ENCODE peak calls at places on chromosomes 7 and 10, in nine cellular contexts. One of them, this sample, is unnamed.

GRCh38 chr7:77254429-77254828 is 54.8 kb upstream of the FGL2 start:
- DNase-seq in choroid plexus epithelial cell: no peak
- DNase-seq in fibroblast of mammary gland: no peak
- DNase-seq in SK-N-SH: no peak
- DNase-seq in tibial nerve: no peak
- DNase-seq in left ventricle myocardium inferior: no peak
- DNase-seq in A549: no peak
- DNase-seq in CD8-positive, alpha-beta T cell: no peak
- DNase-seq in cardiac fibroblast: no peak
- DNase-seq in this sample: no peak

GRCh38 chr10:53052765-53053164 is 280.2 kb upstream of the MBL2 start:
- DNase-seq in choroid plexus epithelial cell: no peak
- DNase-seq in fibroblast of mammary gland: no peak
- DNase-seq in SK-N-SH: no peak
- DNase-seq in tibial nerve: no peak
- DNase-seq in left ventricle myocardium inferior: no peak
- DNase-seq in A549: no peak
- DNase-seq in CD8-positive, alpha-beta T cell: no peak
- DNase-seq in cardiac fibroblast: no peak
- DNase-seq in this sample: no peak

GRCh38 chr7:104160375-104160774 is 47.4 kb downstream of the ORC5 start:
- DNase-seq in choroid plexus epithelial cell: peak; percentile 41
- DNase-seq in fibroblast of mammary gland: peak; percentile 41
- DNase-seq in SK-N-SH: peak; percentile 17
- DNase-seq in tibial nerve: no peak
- DNase-seq in left ventricle myocardium inferior: no peak
- DNase-seq in A549: no peak
- DNase-seq in CD8-positive, alpha-beta T cell: no peak
- DNase-seq in cardiac fibroblast: peak; percentile 47
- DNase-seq in this sample: peak; percentile 33

GRCh38 chr7:106795171-106795876 is 69.8 kb upstream of the PIK3CG start:
- DNase-seq in choroid plexus epithelial cell: no peak
- DNase-seq in fibroblast of mammary gland: no peak
- DNase-seq in SK-N-SH: no peak
- DNase-seq in tibial nerve: no peak
- DNase-seq in left ventricle myocardium inferior: no peak
- DNase-seq in A549: no peak
- DNase-seq in CD8-positive, alpha-beta T cell: no peak
- DNase-seq in cardiac fibroblast: no peak
- DNase-seq in this sample: no peak

GRCh38 chr10:130567436-130567835 is 431.2 kb downstream of the GLRX3 start:
- DNase-seq in choroid plexus epithelial cell: no peak
- DNase-seq in fibroblast of mammary gland: no peak
- DNase-seq in SK-N-SH: no peak
- DNase-seq in tibial nerve: no peak
- DNase-seq in left ventricle myocardium inferior: no peak
- DNase-seq in A549: no peak
- DNase-seq in CD8-positive, alpha-beta T cell: no peak
- DNase-seq in cardiac fibroblast: no peak
- DNase-seq in this sample: no peak

GRCh38 chr10:119449760-119450461 is 92.6 kb downstream of the RGS10 start:
- DNase-seq in choroid plexus epithelial cell: peak; percentile 95
- DNase-seq in fibroblast of mammary gland: peak; percentile 95
- DNase-seq in SK-N-SH: no peak
- DNase-seq in tibial nerve: no peak
- DNase-seq in left ventricle myocardium inferior: no peak
- DNase-seq in A549: no peak
- DNase-seq in CD8-positive, alpha-beta T cell: no peak
- DNase-seq in cardiac fibroblast: peak; percentile 95
- DNase-seq in this sample: peak; percentile 98

GRCh38 chr7:28411876-28412662 is at the start of gene CREB5:
- DNase-seq in choroid plexus epithelial cell: peak; percentile 50
- DNase-seq in fibroblast of mammary gland: peak; percentile 39
- DNase-seq in SK-N-SH: no peak
- DNase-seq in tibial nerve: no peak
- DNase-seq in left ventricle myocardium inferior: no peak
- DNase-seq in A549: no peak
- DNase-seq in CD8-positive, alpha-beta T cell: no peak
- DNase-seq in cardiac fibroblast: no peak
- DNase-seq in this sample: no peak

GRCh38 chr10:80199828-80200227 is 5.5 kb downstream of the ANXA11 start:
- DNase-seq in choroid plexus epithelial cell: peak; percentile 91
- DNase-seq in fibroblast of mammary gland: peak; percentile 88
- DNase-seq in SK-N-SH: no peak
- DNase-seq in tibial nerve: peak; percentile 66
- DNase-seq in left ventricle myocardium inferior: no peak
- DNase-seq in A549: no peak
- DNase-seq in CD8-positive, alpha-beta T cell: no peak
- DNase-seq in cardiac fibroblast: peak; percentile 97
- DNase-seq in this sample: peak; percentile 91

GRCh38 chr7:20075992-20076813 is 141.0 kb downstream of the MACC1 start:
- DNase-seq in choroid plexus epithelial cell: no peak
- DNase-seq in fibroblast of mammary gland: peak; percentile 17
- DNase-seq in SK-N-SH: no peak
- DNase-seq in tibial nerve: no peak
- DNase-seq in left ventricle myocardium inferior: no peak
- DNase-seq in A549: no peak
- DNase-seq in CD8-positive, alpha-beta T cell: no peak
- DNase-seq in cardiac fibroblast: peak; percentile 76
- DNase-seq in this sample: peak; percentile 81

GRCh38 chr10:3622427-3622826 is 162.6 kb downstream of the KLF6 start:
- DNase-seq in choroid plexus epithelial cell: no peak
- DNase-seq in fibroblast of mammary gland: no peak
- DNase-seq in SK-N-SH: no peak
- DNase-seq in tibial nerve: no peak
- DNase-seq in left ventricle myocardium inferior: no peak
- DNase-seq in A549: no peak
- DNase-seq in CD8-positive, alpha-beta T cell: no peak
- DNase-seq in cardiac fibroblast: no peak
- DNase-seq in this sample: no peak

GRCh38 chr10:107865691-107866090 is 701.2 kb upstream of the SORCS1 start:
- DNase-seq in choroid plexus epithelial cell: no peak
- DNase-seq in fibroblast of mammary gland: no peak
- DNase-seq in SK-N-SH: no peak
- DNase-seq in tibial nerve: no peak
- DNase-seq in left ventricle myocardium inferior: no peak
- DNase-seq in A549: no peak
- DNase-seq in CD8-positive, alpha-beta T cell: no peak
- DNase-seq in cardiac fibroblast: no peak
- DNase-seq in this sample: no peak
- TF ChIP-seq CTCF in choroid plexus epithelial cell: no peak
- TF ChIP-seq CTCF in fibroblast of mammary gland: no peak
- TF ChIP-seq CTCF in SK-N-SH: no peak
- TF ChIP-seq CTCF in tibial nerve: no peak
- TF ChIP-seq CTCF in left ventricle myocardium inferior: no peak
- TF ChIP-seq CTCF in A549: no peak
- TF ChIP-seq CTCF in CD8-positive, alpha-beta T cell: no peak
- TF ChIP-seq CTCF in cardiac fibroblast: no peak
- TF ChIP-seq CTCF in this sample: no peak

GRCh38 chr7:6288270-6288860 is 15.9 kb upstream of the CYTH3 start:
- DNase-seq in choroid plexus epithelial cell: no peak
- DNase-seq in fibroblast of mammary gland: no peak
- DNase-seq in SK-N-SH: no peak
- DNase-seq in tibial nerve: no peak
- DNase-seq in left ventricle myocardium inferior: no peak
- DNase-seq in A549: no peak
- DNase-seq in CD8-positive, alpha-beta T cell: no peak
- DNase-seq in cardiac fibroblast: no peak
- DNase-seq in this sample: no peak
- H3K4me3 ChIP-seq in choroid plexus epithelial cell: no peak overlapping the region
- H3K4me3 ChIP-seq in fibroblast of mammary gland: no peak overlapping the region
- H3K4me3 ChIP-seq in SK-N-SH: no peak overlapping the region
- H3K4me3 ChIP-seq in tibial nerve: no peak overlapping the region
- H3K4me3 ChIP-seq in left ventricle myocardium inferior: no peak overlapping the region
- H3K4me3 ChIP-seq in A549: no peak overlapping the region
- H3K4me3 ChIP-seq in CD8-positive, alpha-beta T cell: no peak overlapping the region
- H3K4me3 ChIP-seq in cardiac fibroblast: no peak overlapping the region
- H3K4me3 ChIP-seq in this sample: no peak overlapping the region

GRCh38 chr10:115417585-115418265 is 324.6 kb downstream of the ATRNL1 start:
- DNase-seq in choroid plexus epithelial cell: peak; percentile 82
- DNase-seq in fibroblast of mammary gland: peak; percentile 44
- DNase-seq in SK-N-SH: peak; percentile 22
- DNase-seq in tibial nerve: no peak
- DNase-seq in left ventricle myocardium inferior: no peak
- DNase-seq in A549: peak; percentile 10
- DNase-seq in CD8-positive, alpha-beta T cell: no peak
- DNase-seq in cardiac fibroblast: peak; percentile 58
- DNase-seq in this sample: peak; percentile 6
- TF ChIP-seq CTCF in choroid plexus epithelial cell: peak; percentile 96
- TF ChIP-seq CTCF in fibroblast of mammary gland: peak; percentile 54
- TF ChIP-seq CTCF in SK-N-SH: peak; percentile 73
- TF ChIP-seq CTCF in tibial nerve: no peak
- TF ChIP-seq CTCF in left ventricle myocardium inferior: no peak
- TF ChIP-seq CTCF in A549: peak; percentile 47
- TF ChIP-seq CTCF in CD8-positive, alpha-beta T cell: no peak
- TF ChIP-seq CTCF in cardiac fibroblast: peak; percentile 36
- TF ChIP-seq CTCF in this sample: peak; percentile 45

DNA sequence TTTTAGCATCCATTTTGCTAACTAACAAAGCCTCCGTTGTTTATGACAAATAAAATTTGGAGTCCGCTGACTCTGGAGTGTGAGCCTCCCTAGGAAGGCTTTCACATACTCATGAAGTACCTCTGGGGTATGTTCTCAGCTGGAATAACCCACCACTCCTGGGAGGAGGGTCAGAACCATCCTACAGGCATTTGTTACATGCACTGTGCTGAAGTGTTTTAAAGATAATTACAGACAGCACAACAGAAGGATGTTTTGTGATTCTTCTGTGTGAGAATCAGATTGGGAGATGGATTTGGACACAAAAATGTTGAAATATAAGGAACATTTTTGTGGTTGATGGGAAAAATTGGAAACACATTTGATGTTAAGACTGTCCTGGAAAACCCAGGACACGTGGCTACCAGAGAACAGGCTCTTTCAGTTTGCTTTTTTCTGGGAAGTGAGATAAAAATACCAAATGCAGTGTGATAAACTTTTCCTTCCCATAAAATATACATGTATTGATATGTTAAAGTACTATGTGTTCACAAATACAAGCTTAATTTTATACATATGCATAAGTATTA is 61.4 kb downstream of the BICC1 start:
- DNase-seq in choroid plexus epithelial cell: no peak
- DNase-seq in fibroblast of mammary gland: peak; percentile 85
- DNase-seq in SK-N-SH: no peak
- DNase-seq in tibial nerve: no peak
- DNase-seq in left ventricle myocardium inferior: no peak
- DNase-seq in A549: no peak
- DNase-seq in CD8-positive, alpha-beta T cell: no peak
- DNase-seq in cardiac fibroblast: peak; percentile 49
- DNase-seq in this sample: peak; percentile 88
- H3K4me3 ChIP-seq in choroid plexus epithelial cell: no peak overlapping the region
- H3K4me3 ChIP-seq in fibroblast of mammary gland: no peak overlapping the region
- H3K4me3 ChIP-seq in SK-N-SH: no peak overlapping the region
- H3K4me3 ChIP-seq in tibial nerve: no peak overlapping the region
- H3K4me3 ChIP-seq in left ventricle myocardium inferior: no peak overlapping the region
- H3K4me3 ChIP-seq in A549: no peak overlapping the region
- H3K4me3 ChIP-seq in CD8-positive, alpha-beta T cell: no peak overlapping the region
- H3K4me3 ChIP-seq in cardiac fibroblast: no peak overlapping the region
- H3K4me3 ChIP-seq in this sample: no peak overlapping the region

DNA sequence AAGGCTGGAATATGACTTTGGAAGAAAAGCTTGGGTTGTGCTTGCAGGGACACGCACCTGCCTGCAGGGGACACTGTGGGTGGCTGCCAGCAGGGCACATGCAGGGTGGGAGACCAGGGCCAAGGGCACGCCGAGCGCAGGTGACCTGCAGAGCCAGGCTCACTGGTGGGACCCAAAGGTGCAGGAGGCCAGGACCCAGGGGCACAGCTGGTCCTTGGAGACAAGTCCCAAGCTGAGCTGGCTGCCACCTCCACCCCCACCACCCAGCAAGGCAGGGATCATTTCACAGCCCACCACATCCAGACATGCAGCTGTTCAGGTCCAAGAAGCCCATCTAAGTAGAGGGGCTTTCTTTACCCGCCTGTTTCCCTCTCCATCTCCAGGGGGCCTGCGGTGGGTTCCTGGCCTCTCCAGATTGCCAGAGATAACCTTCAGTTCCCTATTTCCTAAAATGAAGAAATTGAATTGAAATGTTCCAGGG is 13.8 kb upstream of the CLIP2 start:
- DNase-seq in choroid plexus epithelial cell: no peak
- DNase-seq in fibroblast of mammary gland: no peak
- DNase-seq in SK-N-SH: peak; percentile 77
- DNase-seq in tibial nerve: no peak
- DNase-seq in left ventricle myocardium inferior: no peak
- DNase-seq in A549: no peak
- DNase-seq in CD8-positive, alpha-beta T cell: no peak
- DNase-seq in cardiac fibroblast: no peak
- DNase-seq in this sample: no peak
- TF ChIP-seq CTCF in choroid plexus epithelial cell: peak; percentile 71
- TF ChIP-seq CTCF in fibroblast of mammary gland: peak; percentile 53
- TF ChIP-seq CTCF in SK-N-SH: peak; percentile 72
- TF ChIP-seq CTCF in tibial nerve: no peak
- TF ChIP-seq CTCF in left ventricle myocardium inferior: peak; percentile 58
- TF ChIP-seq CTCF in A549: peak; percentile 51
- TF ChIP-seq CTCF in CD8-positive, alpha-beta T cell: peak; percentile 50
- TF ChIP-seq CTCF in cardiac fibroblast: peak; percentile 70
- TF ChIP-seq CTCF in this sample: peak; percentile 40

DNA sequence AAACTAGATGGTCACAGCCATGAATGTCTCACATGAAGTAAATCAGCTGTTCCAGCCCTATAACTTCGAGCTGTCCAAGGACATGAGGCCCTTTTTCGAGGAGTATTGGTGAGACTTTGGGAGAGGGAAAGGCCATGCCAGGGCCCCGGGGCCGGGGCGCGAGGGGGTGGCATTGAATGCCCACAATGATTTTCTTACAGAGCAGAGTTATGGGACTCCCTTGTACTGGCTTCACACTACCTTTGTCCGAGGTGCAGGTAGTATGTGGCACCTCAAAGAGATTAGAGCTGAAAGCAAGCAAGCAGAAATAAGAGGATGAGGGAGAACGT is 407 bp downstream of the ELOVL3 start:
- DNase-seq in choroid plexus epithelial cell: no peak
- DNase-seq in fibroblast of mammary gland: no peak
- DNase-seq in SK-N-SH: no peak
- DNase-seq in tibial nerve: no peak
- DNase-seq in left ventricle myocardium inferior: no peak
- DNase-seq in A549: no peak
- DNase-seq in CD8-positive, alpha-beta T cell: no peak
- DNase-seq in cardiac fibroblast: no peak
- DNase-seq in this sample: no peak
- H3K4me3 ChIP-seq in choroid plexus epithelial cell: no peak overlapping the region
- H3K4me3 ChIP-seq in fibroblast of mammary gland: peak overlapping the region; percentile 24
- H3K4me3 ChIP-seq in SK-N-SH: peak overlapping the region; percentile 31
- H3K4me3 ChIP-seq in tibial nerve: peak overlapping the region; percentile 22
- H3K4me3 ChIP-seq in left ventricle myocardium inferior: peak overlapping the region; percentile 57
- H3K4me3 ChIP-seq in A549: peak overlapping the region; percentile 36
- H3K4me3 ChIP-seq in CD8-positive, alpha-beta T cell: peak overlapping the region; percentile 40
- H3K4me3 ChIP-seq in cardiac fibroblast: peak overlapping the region; percentile 36
- H3K4me3 ChIP-seq in this sample: peak overlapping the region; percentile 51

This sample was measured in AG10803.